ENCODE peak calls at places on chromosomes 1 and 21, in five cellular contexts. A is upper lobe of right lung, X is neural progenitor cell, C is NT2/D1, U is heart right ventricle. M is an unnamed sample. For H3K4me1, the result is how much of the 10 kb centered on the place peaks cover.

GRCh38 chr1:26723013-26723991 is 27.5 kb downstream of the ARID1A start:
- DNase-seq in U (peak), X (peak), A (peak), C (peak), M (peak)

GRCh38 chr1:109198745-109199144 is 15.0 kb upstream of the SARS1 start:
- DNase-seq in X (no peak), U (no peak), A (no peak), C (no peak), M (peak)

GRCh38 chr1:23483327-23484252 is at the start of gene ASAP3:
- DNase-seq in A (peak), U (peak), X (peak), C (peak), M (peak)

GRCh38 chr1:156746716-156747631 is 4.5 kb downstream of the HDGF start:
- DNase-seq in A (peak), C (peak), X (peak), U (peak), M (peak)

GRCh38 chr21:42481169-42481568 is 14.9 kb downstream of the RSPH1 start:
- DNase-seq in X (no peak), A (no peak), U (no peak), C (no peak), M (no peak)

GRCh38 chr1:211469938-211470529 is 21.9 kb downstream of the RD3 start:
- DNase-seq in A (peak), U (peak), X (peak), C (peak), M (peak)

GRCh38 chr1:173302890-173303829 is 96.0 kb upstream of the TNFSF4 start:
- DNase-seq in A (no peak), U (no peak), X (peak), C (peak), M (no peak)

GRCh38 chr1:228155596-228156517 is 6.1 kb downstream of the GJC2 start:
- DNase-seq in X (no peak), C (no peak), A (peak), U (no peak), M (no peak)

GRCh38 chr21:31502537-31503143 is 156.9 kb upstream of the SOD1 start:
- DNase-seq in U (no peak), A (no peak), X (no peak), C (no peak), M (no peak)

GRCh38 chr21:17467392-17467791 is 45.5 kb upstream of the CXADR start:
- DNase-seq in U (no peak), C (no peak), A (no peak), X (no peak), M (no peak)
- H3K4me3 ChIP-seq in U (no peak), C (no peak), A (no peak), X (peak), M (no peak)

GRCh38 chr1:67755160-67755559 is 70.2 kb downstream of the GADD45A start:
- DNase-seq in A (no peak), C (no peak), X (no peak), U (no peak), M (no peak)
- H3K4me1 ChIP-seq in A (under half), C (under half), X (under half), U (under half), M (under half)

GRCh38 chr21:39183272-39184049 is at the start of gene PSMG1:
- DNase-seq in A (peak), C (peak), X (peak), U (peak), M (peak)

GRCh38 chr21:39182484-39183271 is 573 bp downstream of the PSMG1 start:
- DNase-seq in A (no peak), X (no peak), U (no peak), C (no peak), M (peak)

GRCh38 chr21:39182016-39182415 is 1.2 kb downstream of the PSMG1 start:
- DNase-seq in A (no peak), X (no peak), U (no peak), C (no peak), M (no peak)

GRCh38 chr21:39181205-39181818 is 1.9 kb downstream of the PSMG1 start:
- DNase-seq in C (no peak), X (no peak), A (no peak), U (no peak), M (no peak)

GRCh38 chr21:39180429-39181019 is 2.7 kb downstream of the PSMG1 start:
- DNase-seq in X (no peak), U (no peak), A (no peak), C (no peak), M (no peak)
- H3K4me3 ChIP-seq in X (no peak), U (no peak), A (no peak), C (no peak), M (no peak)

GRCh38 chr1:119774746-119775495 is 6.2 kb upstream of the HMGCS2 start:
- DNase-seq in C (no peak), X (no peak), U (no peak), A (no peak), M (no peak)

GRCh38 chr1:119773711-119774241 is 5.1 kb upstream of the HMGCS2 start:
- DNase-seq in A (no peak), X (peak), U (no peak), C (peak), M (no peak)

GRCh38 chr1:119771016-119771415 is 2.3 kb upstream of the HMGCS2 start:
- DNase-seq in U (peak), X (peak), C (no peak), A (no peak), M (no peak)

GRCh38 chr1:119771770-119772169 is 3.1 kb upstream of the HMGCS2 start:
- DNase-seq in A (no peak), X (no peak), U (no peak), C (no peak), M (no peak)

DNA sequence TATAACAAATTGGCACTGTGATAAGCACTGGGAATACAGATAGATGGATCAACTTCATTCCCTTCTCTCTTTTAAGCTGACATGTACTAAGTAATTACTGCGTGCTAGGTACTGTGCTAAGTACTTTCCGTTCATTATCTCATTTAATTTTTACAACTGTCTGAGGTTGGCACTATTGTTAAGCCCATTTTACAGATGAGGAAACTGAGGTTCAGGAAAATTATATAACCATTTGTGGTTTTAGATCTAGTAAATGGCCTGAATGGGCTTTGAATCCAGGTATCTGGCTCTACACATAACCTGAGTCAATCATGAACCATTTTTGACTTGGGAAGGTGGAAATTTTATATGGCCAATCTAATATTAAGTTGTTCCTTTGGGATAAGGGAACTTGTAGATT is 3.6 kb upstream of the HMGCS2 start:
- DNase-seq in C (no peak), A (no peak), U (no peak), X (no peak), M (no peak)
- H3K4me1 ChIP-seq in C (under half), A (under half), U (under half), X (under half), M (under half)

GRCh38 chr1:94234615-94235014 is 2.8 kb downstream of the ARHGAP29 start:
- DNase-seq in A (no peak), C (no peak), X (no peak), U (no peak), M (no peak)
- H3K4me3 ChIP-seq in A (peak), C (no peak), X (no peak), U (peak), M (no peak)

DNA sequence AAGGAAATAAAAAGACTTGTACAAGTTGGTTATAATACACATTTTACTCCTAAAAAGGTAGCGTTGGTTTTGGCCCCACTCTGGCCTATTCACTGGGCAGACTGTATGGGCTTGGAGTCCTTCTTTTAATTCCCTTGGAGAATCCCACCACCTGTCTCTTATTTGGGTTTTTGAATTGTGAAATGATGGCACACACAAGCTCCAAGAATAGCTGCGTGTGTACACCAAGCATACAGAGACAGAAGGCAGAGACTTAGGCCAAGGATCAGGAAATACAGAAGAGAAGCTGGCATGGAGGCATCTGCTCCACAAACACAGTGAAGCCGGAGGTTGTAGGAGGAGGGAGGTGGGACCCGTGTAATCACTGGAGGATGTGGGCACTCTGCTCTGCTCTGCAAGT is 29.1 kb downstream of the DDR2 start:
- DNase-seq in U (no peak), A (no peak), X (no peak), C (no peak), M (no peak)
- H3K4me1 ChIP-seq in U (under half), A (under half), X (under half), C (under half), M (under half)

GRCh38 chr1:7108251-7108650 is 323.0 kb downstream of the CAMTA1 start:
- DNase-seq in C (no peak), A (no peak), U (no peak), X (no peak), M (no peak)
- H3K4me3 ChIP-seq in C (no peak), A (no peak), U (no peak), X (no peak), M (no peak)

DNA sequence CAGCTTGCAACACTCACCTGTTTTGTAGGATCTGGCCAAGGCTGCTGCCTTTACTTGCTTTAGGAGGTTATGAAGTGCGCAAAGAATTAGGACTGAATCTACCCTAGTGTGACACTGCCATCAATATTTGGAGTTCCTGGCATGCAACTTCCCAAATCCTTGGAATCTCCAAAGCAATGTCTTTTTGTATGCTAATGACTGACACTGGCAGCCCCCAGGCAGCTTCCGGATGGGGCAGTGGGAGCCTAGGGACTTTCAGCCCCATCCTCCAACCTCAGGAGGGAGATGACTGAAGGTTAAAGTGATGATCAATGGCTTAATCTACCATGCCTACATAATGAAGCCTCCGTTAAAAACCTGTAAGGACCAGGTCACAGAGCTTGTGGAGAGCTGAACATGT is 5.5 kb downstream of the RCC2 start:
- DNase-seq in C (peak), X (no peak), U (no peak), A (no peak), M (no peak)
- H3K4me1 ChIP-seq in C (under half), X (under half), U (under half), A (under half), M (under half)

GRCh38 chr1:233905416-233906051 is 1.1 kb downstream of the SLC35F3 start:
- DNase-seq in C (no peak), U (no peak), A (no peak), X (peak), M (no peak)
- H3K4me3 ChIP-seq in C (peak), U (no peak), A (no peak), X (peak), M (peak)

DNA sequence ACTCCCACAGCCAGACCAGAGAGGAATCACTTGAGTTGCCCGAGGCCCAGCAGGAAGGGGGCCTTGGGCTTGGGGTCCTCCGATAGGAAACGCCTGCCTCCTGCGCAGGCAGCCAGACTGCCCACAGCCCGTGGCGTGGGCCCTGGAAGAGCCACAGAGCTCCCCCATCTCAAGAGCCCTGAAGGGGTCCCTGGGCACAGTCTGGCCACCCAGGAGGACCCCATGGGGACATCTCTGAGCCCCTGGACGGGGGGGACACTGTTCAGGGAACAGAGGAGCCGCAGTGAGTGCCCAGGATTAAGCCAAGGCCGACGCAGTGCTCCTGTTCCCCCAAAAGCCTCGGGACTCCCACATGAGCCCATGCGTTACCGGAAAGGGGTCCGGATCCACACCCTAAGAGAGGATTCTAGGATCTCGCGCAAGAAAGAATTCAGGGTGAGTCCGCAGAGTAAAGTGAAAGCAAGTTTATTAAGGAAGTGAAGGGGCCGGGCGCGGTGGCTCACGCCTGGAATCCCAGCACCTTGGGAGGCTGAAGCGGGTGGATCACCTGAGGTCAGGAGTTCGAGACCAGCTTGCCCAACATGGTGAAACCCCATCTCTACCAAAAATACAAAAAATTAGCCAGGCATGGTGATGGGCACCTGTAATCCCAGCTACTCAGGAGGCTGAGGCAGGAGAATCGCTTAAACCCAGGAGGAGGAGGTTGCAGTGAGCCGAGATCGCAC is 38.1 kb upstream of the LBR start:
- DNase-seq in C (no peak), U (no peak), X (no peak), A (no peak), M (peak)
- H3K4me1 ChIP-seq in C (under half), U (under half), X (under half), A (under half), M (under half)

M was measured in adrenal gland.